ENCODE peak calls at places on chromosome 5, in six cellular contexts. L is RWPE2; P is stimulated activated CD8-positive, alpha-beta memory T cell treated with anti-CD3 and anti-CD28 coated beads, Interleukin-12 subunit alpha, Interleukin-12 subunit beta, amount 100 ng/mL, for 1 hour; O is HuH-7.5; C is osteocyte; K is RWPE1. Y is an unnamed sample.

GRCh38 chr5:95822038-95822407 is 503 bp downstream of the GLRX start:
- DNase-seq in L (no peak), P (no peak), O (no peak), C (no peak), K (peak), Y (peak)

GRCh38 chr5:51156838-51157237 is 226.4 kb upstream of the ISL1 start:
- DNase-seq in L (no peak), P (no peak), O (no peak), C (no peak), K (no peak), Y (no peak)

GRCh38 chr5:111742595-111742994 is 14.4 kb downstream of the NREP start:
- DNase-seq in L (no peak), P (no peak), O (no peak), C (no peak), K (peak), Y (no peak)

GRCh38 chr5:180382926-180383325 is 29.8 kb upstream of the GFPT2 start:
- DNase-seq in L (no peak), P (no peak), O (no peak), C (no peak), K (no peak), Y (no peak)

GRCh38 chr5:117999939-118000549 is 988.3 kb downstream of the DTWD2 start:
- DNase-seq in L (no peak), P (no peak), O (no peak), C (no peak), K (no peak), Y (no peak)

GRCh38 chr5:65391591-65391990 is 90.1 kb downstream of the ADAMTS6 start:
- DNase-seq in L (no peak), P (no peak), O (no peak), C (no peak), K (no peak), Y (no peak)

GRCh38 chr5:38110130-38110529 is 148.2 kb upstream of the EGFLAM start:
- DNase-seq in L (no peak), P (no peak), O (no peak), C (no peak), K (no peak), Y (no peak)

GRCh38 chr5:1540831-1541661 is 17.3 kb upstream of the LPCAT1 start:
- DNase-seq in L (peak), P (no peak), O (no peak), C (peak), K (no peak), Y (no peak)

GRCh38 chr5:91183743-91184142 is 199.4 kb downstream of the ARRDC3 start:
- DNase-seq in L (no peak), P (no peak), O (no peak), C (no peak), K (no peak), Y (no peak)

GRCh38 chr5:67371924-67372323 is 175.3 kb upstream of the CD180 start:
- DNase-seq in L (no peak), P (no peak), O (no peak), C (no peak), K (no peak), Y (no peak)

GRCh38 chr5:141605523-141606277 is 13.1 kb downstream of the DIAPH1 start:
- DNase-seq in L (no peak), P (peak), O (no peak), C (no peak), K (no peak), Y (peak)

GRCh38 chr5:180376511-180376910 is 23.4 kb upstream of the GFPT2 start:
- DNase-seq in L (no peak), P (no peak), O (no peak), C (no peak), K (no peak), Y (no peak)

GRCh38 chr5:38208782-38209378 is 49.5 kb upstream of the EGFLAM start:
- DNase-seq in L (no peak), P (no peak), O (peak), C (no peak), K (peak), Y (peak)

GRCh38 chr5:150108711-150109605 is 22.6 kb upstream of the CSF1R start:
- DNase-seq in L (no peak), P (no peak), O (no peak), C (no peak), K (no peak), Y (no peak)

GRCh38 chr5:168291281-168291960 is at the start of gene WWC1:
- DNase-seq in L (peak), P (no peak), O (peak), C (no peak), K (peak), Y (no peak)

GRCh38 chr5:7320641-7321170 is 75.2 kb upstream of the ADCY2 start:
- DNase-seq in L (no peak), P (no peak), O (no peak), C (no peak), K (no peak), Y (no peak)

GRCh38 chr5:176542596-176543427 is 5.6 kb upstream of the RNF44 start:
- DNase-seq in L (no peak), P (no peak), O (peak), C (no peak), K (peak), Y (peak)

GRCh38 chr5:142323480-142324376 is 1.1 kb downstream of the SPRY4 start:
- DNase-seq in L (no peak), P (no peak), O (no peak), C (no peak), K (peak), Y (no peak)

GRCh38 chr5:40428129-40428528 is 251.6 kb upstream of the PTGER4 start:
- DNase-seq in L (no peak), P (no peak), O (no peak), C (no peak), K (peak), Y (no peak)

GRCh38 chr5:158967566-158967965 is 132.2 kb downstream of the EBF1 start:
- DNase-seq in L (no peak), P (no peak), O (no peak), C (no peak), K (peak), Y (no peak)

GRCh38 chr5:645421-645820 is 33.3 kb downstream of the CEP72 start:
- DNase-seq in L (no peak), P (no peak), O (no peak), C (no peak), K (no peak), Y (no peak)

GRCh38 chr5:104049752-104050151 is 487.2 kb upstream of the NUDT12 start:
- DNase-seq in L (no peak), P (no peak), O (no peak), C (no peak), K (no peak), Y (no peak)

GRCh38 chr5:34652466-34652865 is 3.7 kb upstream of the RAI14 start:
- DNase-seq in L (no peak), P (no peak), O (no peak), C (no peak), K (no peak), Y (no peak)

GRCh38 chr5:110757118-110757729 is 18.4 kb downstream of the SLC25A46 start:
- DNase-seq in L (no peak), P (no peak), O (no peak), C (no peak), K (peak), Y (peak)

GRCh38 chr5:136080483-136081180 is 51.8 kb downstream of the TGFBI start:
- DNase-seq in L (no peak), P (peak), O (peak), C (no peak), K (no peak), Y (peak)

GRCh38 chr5:144276034-144276822 is 105.6 kb downstream of the KCTD16 start:
- DNase-seq in L (no peak), P (no peak), O (no peak), C (no peak), K (no peak), Y (no peak)

GRCh38 chr5:134250949-134251348 is 25.1 kb upstream of the PPP2CA start:
- DNase-seq in L (no peak), P (no peak), O (no peak), C (no peak), K (no peak), Y (no peak)

GRCh38 chr5:154444559-154445421 is 1.0 kb upstream of the SAP30L start:
- DNase-seq in L (no peak), P (no peak), O (peak), C (peak), K (peak), Y (peak)

Y was measured in K562.